ENCODE peak calls at places on chromosomes 7 and 10, in five cellular contexts. One of them, this sample, is unnamed.
A peak's percentile ranks its signal among the peaks of the same experiment; 100 is the strongest.

GRCh38 chr10:4353059-4353655 is 472.9 kb upstream of the AKR1E2 start:
- DNase-seq in mammary epithelial cell: no peak
- DNase-seq in astrocyte of the spinal cord: peak; percentile 64
- DNase-seq in choroid plexus epithelial cell: peak; percentile 55
- DNase-seq in PC-3: no peak
- DNase-seq in this sample: no peak

GRCh38 chr7:45677311-45677900 is 103.2 kb downstream of the ADCY1 start:
- DNase-seq in mammary epithelial cell: no peak
- DNase-seq in astrocyte of the spinal cord: no peak
- DNase-seq in choroid plexus epithelial cell: no peak
- DNase-seq in PC-3: peak; percentile 19
- DNase-seq in this sample: no peak

GRCh38 chr7:129780257-129781127 is 169.0 kb downstream of the NRF1 start:
- DNase-seq in astrocyte of the spinal cord: no peak
- DNase-seq in PC-3: peak; percentile 91
- DNase-seq in choroid plexus epithelial cell: no peak
- DNase-seq in mammary epithelial cell: peak; percentile 90
- DNase-seq in this sample: peak; percentile 1

GRCh38 chr10:57420881-57421280 is 846.8 kb downstream of the IPMK start:
- DNase-seq in choroid plexus epithelial cell: no peak
- DNase-seq in astrocyte of the spinal cord: no peak
- DNase-seq in mammary epithelial cell: no peak
- DNase-seq in PC-3: no peak
- DNase-seq in this sample: no peak

GRCh38 chr7:141057788-141058187 is 16.1 kb upstream of the TMEM178B start:
- DNase-seq in choroid plexus epithelial cell: no peak
- DNase-seq in mammary epithelial cell: no peak
- DNase-seq in astrocyte of the spinal cord: no peak
- DNase-seq in PC-3: no peak
- DNase-seq in this sample: no peak

GRCh38 chr7:148058753-148059152 is 531.8 kb upstream of the C7orf33 start:
- DNase-seq in choroid plexus epithelial cell: no peak
- DNase-seq in astrocyte of the spinal cord: no peak
- DNase-seq in mammary epithelial cell: no peak
- DNase-seq in PC-3: no peak
- DNase-seq in this sample: no peak

GRCh38 chr7:114934758-114935157 is 12.9 kb downstream of the MDFIC start:
- DNase-seq in astrocyte of the spinal cord: no peak
- DNase-seq in PC-3: no peak
- DNase-seq in choroid plexus epithelial cell: no peak
- DNase-seq in mammary epithelial cell: no peak
- DNase-seq in this sample: no peak

GRCh38 chr7:15485431-15485830 is 76.4 kb downstream of the AGMO start:
- DNase-seq in astrocyte of the spinal cord: no peak
- DNase-seq in PC-3: no peak
- DNase-seq in mammary epithelial cell: no peak
- DNase-seq in choroid plexus epithelial cell: no peak
- DNase-seq in this sample: no peak

GRCh38 chr10:29874604-29875269 is 184.6 kb downstream of the JCAD start:
- DNase-seq in astrocyte of the spinal cord: no peak
- DNase-seq in mammary epithelial cell: no peak
- DNase-seq in PC-3: no peak
- DNase-seq in choroid plexus epithelial cell: no peak
- DNase-seq in this sample: no peak

GRCh38 chr10:125824736-125825135 is 1.4 kb downstream of the BCCIP start:
- DNase-seq in PC-3: peak; percentile 69
- DNase-seq in mammary epithelial cell: peak; percentile 20
- DNase-seq in astrocyte of the spinal cord: no peak
- DNase-seq in choroid plexus epithelial cell: no peak
- DNase-seq in this sample: no peak

GRCh38 chr7:106757846-106758245 is 96.9 kb upstream of the CCDC71L start:
- DNase-seq in mammary epithelial cell: no peak
- DNase-seq in astrocyte of the spinal cord: peak; percentile 15
- DNase-seq in choroid plexus epithelial cell: peak; percentile 72
- DNase-seq in PC-3: no peak
- DNase-seq in this sample: no peak

GRCh38 chr10:119807960-119808697 is 64.5 kb downstream of the MCMBP start:
- DNase-seq in choroid plexus epithelial cell: peak; percentile 89
- DNase-seq in PC-3: no peak
- DNase-seq in mammary epithelial cell: peak; percentile 81
- DNase-seq in astrocyte of the spinal cord: peak; percentile 86
- DNase-seq in this sample: no peak

GRCh38 chr10:102394801-102395676 is 466 bp upstream of the NFKB2 start:
- DNase-seq in PC-3: peak; percentile 87
- DNase-seq in mammary epithelial cell: peak; percentile 92
- DNase-seq in astrocyte of the spinal cord: peak; percentile 88
- DNase-seq in choroid plexus epithelial cell: peak; percentile 90
- DNase-seq in this sample: no peak

GRCh38 chr7:52507546-52507945 is 527.9 kb upstream of the POM121L12 start:
- DNase-seq in PC-3: no peak
- DNase-seq in choroid plexus epithelial cell: no peak
- DNase-seq in mammary epithelial cell: no peak
- DNase-seq in astrocyte of the spinal cord: no peak
- DNase-seq in this sample: no peak

GRCh38 chr7:16874061-16874460 is 7.7 kb downstream of the AGR3 start:
- DNase-seq in PC-3: no peak
- DNase-seq in astrocyte of the spinal cord: no peak
- DNase-seq in mammary epithelial cell: no peak
- DNase-seq in choroid plexus epithelial cell: no peak
- DNase-seq in this sample: no peak

GRCh38 chr7:155517969-155518368 is 28.4 kb downstream of the CNPY1 start:
- DNase-seq in astrocyte of the spinal cord: no peak
- DNase-seq in mammary epithelial cell: no peak
- DNase-seq in PC-3: no peak
- DNase-seq in choroid plexus epithelial cell: no peak
- DNase-seq in this sample: no peak

GRCh38 chr10:62047240-62047897 is 145.9 kb downstream of the ARID5B start:
- DNase-seq in choroid plexus epithelial cell: no peak
- DNase-seq in PC-3: peak; percentile 54
- DNase-seq in astrocyte of the spinal cord: no peak
- DNase-seq in mammary epithelial cell: no peak
- DNase-seq in this sample: no peak

GRCh38 chr10:105759741-105760140 is 1118.7 kb downstream of the SORCS3 start:
- DNase-seq in PC-3: no peak
- DNase-seq in choroid plexus epithelial cell: no peak
- DNase-seq in astrocyte of the spinal cord: no peak
- DNase-seq in mammary epithelial cell: no peak
- DNase-seq in this sample: no peak

GRCh38 chr7:106599343-106599698 is 61.6 kb downstream of the CCDC71L start:
- DNase-seq in choroid plexus epithelial cell: no peak
- DNase-seq in mammary epithelial cell: peak; percentile 79
- DNase-seq in astrocyte of the spinal cord: no peak
- DNase-seq in PC-3: peak; percentile 75
- DNase-seq in this sample: no peak

GRCh38 chr7:151987748-151988529 is 31.7 kb downstream of the GALNTL5 start:
- DNase-seq in PC-3: no peak
- DNase-seq in mammary epithelial cell: peak; percentile 8
- DNase-seq in astrocyte of the spinal cord: peak; percentile 56
- DNase-seq in choroid plexus epithelial cell: peak; percentile 87
- DNase-seq in this sample: no peak

GRCh38 chr7:5397657-5398237 is 25.9 kb downstream of the TNRC18 start:
- DNase-seq in mammary epithelial cell: peak; percentile 18
- DNase-seq in PC-3: no peak
- DNase-seq in astrocyte of the spinal cord: no peak
- DNase-seq in choroid plexus epithelial cell: no peak
- DNase-seq in this sample: no peak

GRCh38 chr10:110471566-110472139 is 26.1 kb upstream of the DUSP5 start:
- DNase-seq in choroid plexus epithelial cell: peak; percentile 86
- DNase-seq in PC-3: no peak
- DNase-seq in astrocyte of the spinal cord: peak; percentile 74
- DNase-seq in mammary epithelial cell: peak; percentile 40
- DNase-seq in this sample: no peak

GRCh38 chr7:111223802-111224253 is 132.9 kb downstream of the LRRN3 start:
- DNase-seq in PC-3: no peak
- DNase-seq in astrocyte of the spinal cord: no peak
- DNase-seq in mammary epithelial cell: no peak
- DNase-seq in choroid plexus epithelial cell: no peak
- DNase-seq in this sample: no peak

GRCh38 chr7:53604201-53604600 is 568.8 kb downstream of the POM121L12 start:
- DNase-seq in astrocyte of the spinal cord: peak; percentile 2
- DNase-seq in PC-3: no peak
- DNase-seq in mammary epithelial cell: no peak
- DNase-seq in choroid plexus epithelial cell: no peak
- DNase-seq in this sample: no peak

GRCh38 chr10:43885842-43886241 is 237.2 kb upstream of the ZNF32 start:
- DNase-seq in astrocyte of the spinal cord: no peak
- DNase-seq in choroid plexus epithelial cell: no peak
- DNase-seq in mammary epithelial cell: no peak
- DNase-seq in PC-3: no peak
- DNase-seq in this sample: no peak

GRCh38 chr10:22071332-22071731 is 67.8 kb upstream of the DNAJC1 start:
- DNase-seq in astrocyte of the spinal cord: no peak
- DNase-seq in PC-3: no peak
- DNase-seq in choroid plexus epithelial cell: no peak
- DNase-seq in mammary epithelial cell: no peak
- DNase-seq in this sample: no peak

GRCh38 chr10:69360485-69361302 is 56.0 kb downstream of the TACR2 start:
- DNase-seq in PC-3: peak; percentile 100
- DNase-seq in mammary epithelial cell: peak; percentile 88
- DNase-seq in choroid plexus epithelial cell: peak; percentile 93
- DNase-seq in astrocyte of the spinal cord: peak; percentile 92
- DNase-seq in this sample: peak; percentile 71

GRCh38 chr10:12353399-12354027 is 4.2 kb downstream of the CAMK1D start:
- DNase-seq in astrocyte of the spinal cord: no peak
- DNase-seq in choroid plexus epithelial cell: no peak
- DNase-seq in mammary epithelial cell: peak; percentile 12
- DNase-seq in PC-3: peak; percentile 16
- DNase-seq in this sample: no peak

GRCh38 chr10:112546474-112546873 is 99.5 kb downstream of the VTI1A start:
- DNase-seq in mammary epithelial cell: no peak
- DNase-seq in PC-3: no peak
- DNase-seq in astrocyte of the spinal cord: no peak
- DNase-seq in choroid plexus epithelial cell: no peak
- DNase-seq in this sample: no peak

GRCh38 chr7:150951521-150951920 is 26.6 kb downstream of the KCNH2 start:
- DNase-seq in choroid plexus epithelial cell: no peak
- DNase-seq in astrocyte of the spinal cord: no peak
- DNase-seq in PC-3: no peak
- DNase-seq in mammary epithelial cell: no peak
- DNase-seq in this sample: no peak

GRCh38 chr7:130891254-130892094 is 157.5 kb upstream of the KLF14 start:
- DNase-seq in choroid plexus epithelial cell: peak; percentile 98
- DNase-seq in astrocyte of the spinal cord: peak; percentile 99
- DNase-seq in mammary epithelial cell: peak; percentile 92
- DNase-seq in PC-3: peak; percentile 90
- DNase-seq in this sample: peak; percentile 80

GRCh38 chr10:126022841-126023240 is 126.5 kb downstream of the FANK1 start:
- DNase-seq in PC-3: no peak
- DNase-seq in choroid plexus epithelial cell: no peak
- DNase-seq in astrocyte of the spinal cord: no peak
- DNase-seq in mammary epithelial cell: no peak
- DNase-seq in this sample: no peak

GRCh38 chr10:11638055-11638698 is 26.7 kb upstream of the USP6NL start:
- DNase-seq in PC-3: no peak
- DNase-seq in astrocyte of the spinal cord: no peak
- DNase-seq in mammary epithelial cell: no peak
- DNase-seq in choroid plexus epithelial cell: peak; percentile 16
- DNase-seq in this sample: no peak

GRCh38 chr10:23412223-23412622 is 26.7 kb upstream of the OTUD1 start:
- DNase-seq in PC-3: peak; percentile 69
- DNase-seq in mammary epithelial cell: peak; percentile 28
- DNase-seq in choroid plexus epithelial cell: peak; percentile 48
- DNase-seq in astrocyte of the spinal cord: no peak
- DNase-seq in this sample: peak; percentile 19

GRCh38 chr7:85191383-85191782 is 4.5 kb upstream of the SEMA3D start:
- DNase-seq in mammary epithelial cell: peak; percentile 26
- DNase-seq in choroid plexus epithelial cell: peak; percentile 59
- DNase-seq in astrocyte of the spinal cord: peak; percentile 24
- DNase-seq in PC-3: peak; percentile 73
- DNase-seq in this sample: no peak

GRCh38 chr10:4121531-4122380 is 336.7 kb upstream of the KLF6 start:
- DNase-seq in PC-3: peak; percentile 16
- DNase-seq in choroid plexus epithelial cell: no peak
- DNase-seq in astrocyte of the spinal cord: no peak
- DNase-seq in mammary epithelial cell: no peak
- DNase-seq in this sample: no peak

GRCh38 chr10:44963772-44964633 is 4.4 kb downstream of the RASSF4 start:
- DNase-seq in astrocyte of the spinal cord: no peak
- DNase-seq in mammary epithelial cell: no peak
- DNase-seq in PC-3: no peak
- DNase-seq in choroid plexus epithelial cell: no peak
- DNase-seq in this sample: peak; percentile 42
- H3K4me3 ChIP-seq in astrocyte of the spinal cord: no peak overlapping the region
- H3K4me3 ChIP-seq in mammary epithelial cell: no peak overlapping the region
- H3K4me3 ChIP-seq in PC-3: no peak overlapping the region
- H3K4me3 ChIP-seq in choroid plexus epithelial cell: no peak overlapping the region
- H3K4me3 ChIP-seq in this sample: no peak overlapping the region

DNA sequence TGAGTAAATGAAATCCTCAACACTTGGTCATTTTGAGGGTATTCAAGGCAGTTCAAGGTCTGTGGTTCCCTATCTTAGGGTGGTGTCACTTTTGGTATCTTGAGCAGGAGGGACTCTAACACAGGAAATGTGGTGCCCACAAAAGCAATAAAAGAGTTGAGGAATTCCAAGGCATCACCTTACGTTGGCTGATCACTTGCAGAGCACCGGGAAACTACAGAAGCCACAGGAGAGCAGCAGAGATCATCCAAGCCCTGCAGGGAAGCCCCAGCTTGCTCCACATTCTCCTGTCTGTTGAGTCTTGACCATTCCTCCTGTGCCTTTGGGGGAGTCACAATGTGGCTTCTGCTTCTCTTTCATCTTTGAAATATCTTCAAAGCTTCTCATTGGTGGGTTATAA is 565.8 kb upstream of the ADARB2 start:
- DNase-seq in PC-3: no peak
- DNase-seq in mammary epithelial cell: no peak
- DNase-seq in astrocyte of the spinal cord: no peak
- DNase-seq in choroid plexus epithelial cell: no peak
- DNase-seq in this sample: no peak
- TF ChIP-seq CTCF in PC-3: no peak
- TF ChIP-seq CTCF in mammary epithelial cell: no peak
- TF ChIP-seq CTCF in astrocyte of the spinal cord: no peak
- TF ChIP-seq CTCF in choroid plexus epithelial cell: no peak
- TF ChIP-seq CTCF in this sample: no peak

DNA sequence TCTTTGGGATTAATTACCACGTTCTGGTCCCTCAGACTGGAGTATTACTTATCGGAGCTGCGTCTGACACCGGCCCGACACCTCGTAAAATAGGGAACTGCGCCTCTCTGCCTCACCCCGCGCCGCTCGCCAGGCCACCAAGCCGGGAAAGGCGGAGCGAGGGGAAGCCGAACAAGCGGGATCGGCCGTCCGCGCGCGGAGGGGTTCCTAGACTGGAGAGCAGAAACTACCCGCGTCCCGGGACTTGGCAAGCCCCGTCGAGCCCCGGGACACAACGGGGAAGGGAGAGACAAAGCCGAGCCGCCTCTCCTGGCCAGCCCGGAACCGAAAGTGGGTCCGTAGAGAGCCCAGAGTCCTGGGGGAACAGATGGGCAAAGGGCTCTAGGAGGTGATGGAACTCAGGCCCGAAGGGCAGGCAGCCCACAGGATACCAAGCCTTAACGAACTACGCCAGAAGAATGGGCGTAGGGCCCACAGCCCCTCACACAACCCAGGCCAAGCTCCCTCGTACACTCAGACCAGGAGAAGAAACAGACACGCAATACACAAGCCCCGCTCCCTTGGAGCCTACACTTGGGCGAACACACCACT is 6.5 kb downstream of the LBX1 start:
- DNase-seq in choroid plexus epithelial cell: no peak
- DNase-seq in PC-3: no peak
- DNase-seq in mammary epithelial cell: no peak
- DNase-seq in astrocyte of the spinal cord: no peak
- DNase-seq in this sample: no peak
- H3K4me3 ChIP-seq in choroid plexus epithelial cell: no peak overlapping the region
- H3K4me3 ChIP-seq in PC-3: peak overlapping the region; percentile 61
- H3K4me3 ChIP-seq in mammary epithelial cell: peak overlapping the region; percentile 35
- H3K4me3 ChIP-seq in astrocyte of the spinal cord: no peak overlapping the region
- H3K4me3 ChIP-seq in this sample: no peak overlapping the region

GRCh38 chr7:18357691-18358090 is 137.9 kb upstream of the HDAC9 start:
- DNase-seq in astrocyte of the spinal cord: no peak
- DNase-seq in choroid plexus epithelial cell: peak; percentile 39
- DNase-seq in PC-3: peak; percentile 53
- DNase-seq in mammary epithelial cell: peak; percentile 48
- DNase-seq in this sample: no peak
- TF ChIP-seq CTCF in astrocyte of the spinal cord: peak; percentile 28
- TF ChIP-seq CTCF in choroid plexus epithelial cell: peak; percentile 41
- TF ChIP-seq CTCF in PC-3: peak; percentile 57
- TF ChIP-seq CTCF in mammary epithelial cell: peak; percentile 37
- TF ChIP-seq CTCF in this sample: peak; percentile 37